ENCODE peak calls at places on chromosomes 11 and 22, in six cellular contexts. One of them, this sample, is unnamed.
A peak's percentile ranks its signal among the peaks of the same experiment; 100 is the strongest.

GRCh38 chr22:32446321-32446720 is 17.9 kb downstream of the BPIFC start:
- DNase-seq in effector memory CD4-positive, alpha-beta T cell: no peak
- DNase-seq in activated CD4-positive, CD25-positive, alpha-beta regulatory T cell treated with anti-CD3 and anti-CD28 coated beads, Interleukin-2, amount 50 U/mL, for 16 hours: no peak
- DNase-seq in RPMI7951: peak; percentile 15
- DNase-seq in heart left ventricle: no peak
- DNase-seq in HTR-8/SVneo: no peak
- DNase-seq in this sample: no peak

GRCh38 chr11:34827239-34827638 is 88.9 kb downstream of the APIP start:
- DNase-seq in effector memory CD4-positive, alpha-beta T cell: no peak
- DNase-seq in activated CD4-positive, CD25-positive, alpha-beta regulatory T cell treated with anti-CD3 and anti-CD28 coated beads, Interleukin-2, amount 50 U/mL, for 16 hours: no peak
- DNase-seq in RPMI7951: no peak
- DNase-seq in heart left ventricle: no peak
- DNase-seq in HTR-8/SVneo: no peak
- DNase-seq in this sample: no peak

GRCh38 chr11:72511393-72512047 is 77.2 kb upstream of the CLPB start:
- DNase-seq in effector memory CD4-positive, alpha-beta T cell: no peak
- DNase-seq in activated CD4-positive, CD25-positive, alpha-beta regulatory T cell treated with anti-CD3 and anti-CD28 coated beads, Interleukin-2, amount 50 U/mL, for 16 hours: no peak
- DNase-seq in RPMI7951: no peak
- DNase-seq in heart left ventricle: no peak
- DNase-seq in HTR-8/SVneo: no peak
- DNase-seq in this sample: no peak

GRCh38 chr11:3865388-3866193 is 10.1 kb downstream of the STIM1 start:
- DNase-seq in effector memory CD4-positive, alpha-beta T cell: no peak
- DNase-seq in activated CD4-positive, CD25-positive, alpha-beta regulatory T cell treated with anti-CD3 and anti-CD28 coated beads, Interleukin-2, amount 50 U/mL, for 16 hours: no peak
- DNase-seq in RPMI7951: peak; percentile 32
- DNase-seq in heart left ventricle: no peak
- DNase-seq in HTR-8/SVneo: no peak
- DNase-seq in this sample: no peak

GRCh38 chr11:108122166-108122628 is 830 bp downstream of the ACAT1 start:
- DNase-seq in effector memory CD4-positive, alpha-beta T cell: no peak
- DNase-seq in activated CD4-positive, CD25-positive, alpha-beta regulatory T cell treated with anti-CD3 and anti-CD28 coated beads, Interleukin-2, amount 50 U/mL, for 16 hours: no peak
- DNase-seq in RPMI7951: peak; percentile 42
- DNase-seq in heart left ventricle: no peak
- DNase-seq in HTR-8/SVneo: peak; percentile 34
- DNase-seq in this sample: peak; percentile 8

GRCh38 chr22:41636467-41636866 is 15.4 kb downstream of the XRCC6 start:
- DNase-seq in effector memory CD4-positive, alpha-beta T cell: no peak
- DNase-seq in activated CD4-positive, CD25-positive, alpha-beta regulatory T cell treated with anti-CD3 and anti-CD28 coated beads, Interleukin-2, amount 50 U/mL, for 16 hours: no peak
- DNase-seq in RPMI7951: peak; percentile 74
- DNase-seq in heart left ventricle: peak; percentile 40
- DNase-seq in HTR-8/SVneo: no peak
- DNase-seq in this sample: no peak

GRCh38 chr11:106482920-106483761 is 405.7 kb downstream of the AASDHPPT start:
- DNase-seq in effector memory CD4-positive, alpha-beta T cell: no peak
- DNase-seq in activated CD4-positive, CD25-positive, alpha-beta regulatory T cell treated with anti-CD3 and anti-CD28 coated beads, Interleukin-2, amount 50 U/mL, for 16 hours: no peak
- DNase-seq in RPMI7951: peak; percentile 88
- DNase-seq in heart left ventricle: no peak
- DNase-seq in HTR-8/SVneo: no peak
- DNase-seq in this sample: no peak

GRCh38 chr11:95536049-95536448 is 253.5 kb downstream of the FAM76B start:
- DNase-seq in effector memory CD4-positive, alpha-beta T cell: no peak
- DNase-seq in activated CD4-positive, CD25-positive, alpha-beta regulatory T cell treated with anti-CD3 and anti-CD28 coated beads, Interleukin-2, amount 50 U/mL, for 16 hours: no peak
- DNase-seq in RPMI7951: no peak
- DNase-seq in heart left ventricle: no peak
- DNase-seq in HTR-8/SVneo: no peak
- DNase-seq in this sample: no peak

GRCh38 chr11:60915250-60915914 is 1.4 kb downstream of the TMEM109 start:
- DNase-seq in effector memory CD4-positive, alpha-beta T cell: peak; percentile 58
- DNase-seq in activated CD4-positive, CD25-positive, alpha-beta regulatory T cell treated with anti-CD3 and anti-CD28 coated beads, Interleukin-2, amount 50 U/mL, for 16 hours: peak; percentile 40
- DNase-seq in RPMI7951: peak; percentile 72
- DNase-seq in heart left ventricle: peak; percentile 69
- DNase-seq in HTR-8/SVneo: no peak
- DNase-seq in this sample: peak; percentile 67

GRCh38 chr22:41657709-41658108 is 31.0 kb downstream of the SNU13 start:
- DNase-seq in effector memory CD4-positive, alpha-beta T cell: no peak
- DNase-seq in activated CD4-positive, CD25-positive, alpha-beta regulatory T cell treated with anti-CD3 and anti-CD28 coated beads, Interleukin-2, amount 50 U/mL, for 16 hours: no peak
- DNase-seq in RPMI7951: no peak
- DNase-seq in heart left ventricle: no peak
- DNase-seq in HTR-8/SVneo: no peak
- DNase-seq in this sample: no peak

GRCh38 chr22:23369054-23369685 is 188.9 kb downstream of the BCR start:
- DNase-seq in effector memory CD4-positive, alpha-beta T cell: no peak
- DNase-seq in activated CD4-positive, CD25-positive, alpha-beta regulatory T cell treated with anti-CD3 and anti-CD28 coated beads, Interleukin-2, amount 50 U/mL, for 16 hours: no peak
- DNase-seq in RPMI7951: no peak
- DNase-seq in heart left ventricle: no peak
- DNase-seq in HTR-8/SVneo: no peak
- DNase-seq in this sample: no peak

GRCh38 chr11:55357560-55358184 is 10.1 kb upstream of the OR4A15 start:
- DNase-seq in effector memory CD4-positive, alpha-beta T cell: no peak
- DNase-seq in activated CD4-positive, CD25-positive, alpha-beta regulatory T cell treated with anti-CD3 and anti-CD28 coated beads, Interleukin-2, amount 50 U/mL, for 16 hours: no peak
- DNase-seq in RPMI7951: no peak
- DNase-seq in heart left ventricle: no peak
- DNase-seq in HTR-8/SVneo: no peak
- DNase-seq in this sample: peak; percentile 2

GRCh38 chr11:78828582-78829520 is 254.2 kb upstream of the NARS2 start:
- DNase-seq in effector memory CD4-positive, alpha-beta T cell: no peak
- DNase-seq in activated CD4-positive, CD25-positive, alpha-beta regulatory T cell treated with anti-CD3 and anti-CD28 coated beads, Interleukin-2, amount 50 U/mL, for 16 hours: no peak
- DNase-seq in RPMI7951: no peak
- DNase-seq in heart left ventricle: peak; percentile 37
- DNase-seq in HTR-8/SVneo: no peak
- DNase-seq in this sample: no peak

GRCh38 chr11:113817162-113817561 is 37.6 kb downstream of the CLDN25 start:
- DNase-seq in effector memory CD4-positive, alpha-beta T cell: no peak
- DNase-seq in activated CD4-positive, CD25-positive, alpha-beta regulatory T cell treated with anti-CD3 and anti-CD28 coated beads, Interleukin-2, amount 50 U/mL, for 16 hours: no peak
- DNase-seq in RPMI7951: no peak
- DNase-seq in heart left ventricle: no peak
- DNase-seq in HTR-8/SVneo: no peak
- DNase-seq in this sample: no peak

GRCh38 chr11:102446606-102447005 is 6.0 kb downstream of the TMEM123 start:
- DNase-seq in effector memory CD4-positive, alpha-beta T cell: no peak
- DNase-seq in activated CD4-positive, CD25-positive, alpha-beta regulatory T cell treated with anti-CD3 and anti-CD28 coated beads, Interleukin-2, amount 50 U/mL, for 16 hours: no peak
- DNase-seq in RPMI7951: peak; percentile 77
- DNase-seq in heart left ventricle: no peak
- DNase-seq in HTR-8/SVneo: peak; percentile 84
- DNase-seq in this sample: no peak

GRCh38 chr22:30969532-30970355 is 679 bp downstream of the TUG1 start:
- DNase-seq in effector memory CD4-positive, alpha-beta T cell: no peak
- DNase-seq in activated CD4-positive, CD25-positive, alpha-beta regulatory T cell treated with anti-CD3 and anti-CD28 coated beads, Interleukin-2, amount 50 U/mL, for 16 hours: peak; percentile 9
- DNase-seq in RPMI7951: peak; percentile 35
- DNase-seq in heart left ventricle: no peak
- DNase-seq in HTR-8/SVneo: peak; percentile 12
- DNase-seq in this sample: no peak

GRCh38 chr22:42316988-42317387 is 46.5 kb upstream of the TCF20 start:
- DNase-seq in effector memory CD4-positive, alpha-beta T cell: peak; percentile 59
- DNase-seq in activated CD4-positive, CD25-positive, alpha-beta regulatory T cell treated with anti-CD3 and anti-CD28 coated beads, Interleukin-2, amount 50 U/mL, for 16 hours: no peak
- DNase-seq in RPMI7951: peak; percentile 7
- DNase-seq in heart left ventricle: peak; percentile 39
- DNase-seq in HTR-8/SVneo: no peak
- DNase-seq in this sample: peak; percentile 55

GRCh38 chr11:83502041-83502440 is 215.9 kb upstream of the CCDC90B start:
- DNase-seq in effector memory CD4-positive, alpha-beta T cell: no peak
- DNase-seq in activated CD4-positive, CD25-positive, alpha-beta regulatory T cell treated with anti-CD3 and anti-CD28 coated beads, Interleukin-2, amount 50 U/mL, for 16 hours: no peak
- DNase-seq in RPMI7951: no peak
- DNase-seq in heart left ventricle: no peak
- DNase-seq in HTR-8/SVneo: no peak
- DNase-seq in this sample: no peak

GRCh38 chr11:27150098-27150497 is 109.5 kb downstream of the BBOX1 start:
- DNase-seq in effector memory CD4-positive, alpha-beta T cell: no peak
- DNase-seq in activated CD4-positive, CD25-positive, alpha-beta regulatory T cell treated with anti-CD3 and anti-CD28 coated beads, Interleukin-2, amount 50 U/mL, for 16 hours: no peak
- DNase-seq in RPMI7951: no peak
- DNase-seq in heart left ventricle: no peak
- DNase-seq in HTR-8/SVneo: no peak
- DNase-seq in this sample: no peak

GRCh38 chr11:6319001-6319878 is 1.1 kb downstream of the CAVIN3 start:
- DNase-seq in effector memory CD4-positive, alpha-beta T cell: no peak
- DNase-seq in activated CD4-positive, CD25-positive, alpha-beta regulatory T cell treated with anti-CD3 and anti-CD28 coated beads, Interleukin-2, amount 50 U/mL, for 16 hours: no peak
- DNase-seq in RPMI7951: peak; percentile 64
- DNase-seq in heart left ventricle: peak; percentile 76
- DNase-seq in HTR-8/SVneo: peak; percentile 18
- DNase-seq in this sample: no peak

GRCh38 chr11:64379817-64380709 is 21.1 kb downstream of the RPS6KA4 start:
- DNase-seq in effector memory CD4-positive, alpha-beta T cell: no peak
- DNase-seq in activated CD4-positive, CD25-positive, alpha-beta regulatory T cell treated with anti-CD3 and anti-CD28 coated beads, Interleukin-2, amount 50 U/mL, for 16 hours: no peak
- DNase-seq in RPMI7951: no peak
- DNase-seq in heart left ventricle: no peak
- DNase-seq in HTR-8/SVneo: no peak
- DNase-seq in this sample: no peak

GRCh38 chr11:11306855-11307254 is 46.2 kb downstream of the CSNK2A3 start:
- DNase-seq in effector memory CD4-positive, alpha-beta T cell: no peak
- DNase-seq in activated CD4-positive, CD25-positive, alpha-beta regulatory T cell treated with anti-CD3 and anti-CD28 coated beads, Interleukin-2, amount 50 U/mL, for 16 hours: no peak
- DNase-seq in RPMI7951: peak; percentile 48
- DNase-seq in heart left ventricle: no peak
- DNase-seq in HTR-8/SVneo: no peak
- DNase-seq in this sample: no peak

GRCh38 chr22:26846645-26847044 is 189.3 kb downstream of the MIAT start:
- DNase-seq in effector memory CD4-positive, alpha-beta T cell: no peak
- DNase-seq in activated CD4-positive, CD25-positive, alpha-beta regulatory T cell treated with anti-CD3 and anti-CD28 coated beads, Interleukin-2, amount 50 U/mL, for 16 hours: no peak
- DNase-seq in RPMI7951: peak; percentile 70
- DNase-seq in heart left ventricle: no peak
- DNase-seq in HTR-8/SVneo: no peak
- DNase-seq in this sample: no peak

GRCh38 chr11:60927600-60927999 is 3.3 kb downstream of the TMEM132A start:
- DNase-seq in effector memory CD4-positive, alpha-beta T cell: no peak
- DNase-seq in activated CD4-positive, CD25-positive, alpha-beta regulatory T cell treated with anti-CD3 and anti-CD28 coated beads, Interleukin-2, amount 50 U/mL, for 16 hours: no peak
- DNase-seq in RPMI7951: no peak
- DNase-seq in heart left ventricle: no peak
- DNase-seq in HTR-8/SVneo: no peak
- DNase-seq in this sample: no peak

GRCh38 chr22:46045459-46046298 is 68.7 kb upstream of the WNT7B start:
- DNase-seq in effector memory CD4-positive, alpha-beta T cell: no peak
- DNase-seq in activated CD4-positive, CD25-positive, alpha-beta regulatory T cell treated with anti-CD3 and anti-CD28 coated beads, Interleukin-2, amount 50 U/mL, for 16 hours: no peak
- DNase-seq in RPMI7951: no peak
- DNase-seq in heart left ventricle: peak; percentile 69
- DNase-seq in HTR-8/SVneo: no peak
- DNase-seq in this sample: no peak